ENCODE peak calls at places on chromosomes 11 and 22, in seven cellular contexts. W, P, N, U, X, K and O are unnamed samples.

GRCh38 chr11:61019037-61019817 is 47.7 kb downstream of the CD6 start:
- DNase-seq in W (no peak), P (no peak), N (no peak), U (no peak), X (no peak), K (no peak), O (no peak)

GRCh38 chr11:34149786-34150185 is 44.4 kb downstream of the NAT10 start:
- DNase-seq in W (no peak), P (peak; percentile 29), N (peak; percentile 40), U (no peak), X (no peak), K (no peak), O (no peak)

GRCh38 chr22:33975841-33976240 is 55.6 kb upstream of the LARGE1 start:
- DNase-seq in W (no peak), P (no peak), N (no peak), U (no peak), X (no peak), K (no peak), O (no peak)

GRCh38 chr11:106344392-106344791 is 266.9 kb downstream of the AASDHPPT start:
- DNase-seq in W (peak; percentile 68), P (no peak), N (no peak), U (no peak), X (no peak), K (no peak), O (no peak)

GRCh38 chr11:3855808-3856491 is 486 bp downstream of the STIM1 start:
- DNase-seq in W (peak; percentile 21), P (peak; percentile 47), N (peak; percentile 13), U (peak; percentile 87), X (peak; percentile 80), K (peak; percentile 71), O (no peak)

GRCh38 chr11:10314199-10315072 is 9.6 kb downstream of the ADM start:
- DNase-seq in W (peak; percentile 69), P (no peak), N (no peak), U (no peak), X (peak; percentile 57), K (no peak), O (no peak)

GRCh38 chr11:66881436-66881835 is 24.6 kb downstream of the LRFN4 start:
- DNase-seq in W (no peak), P (no peak), N (no peak), U (no peak), X (no peak), K (no peak), O (no peak)

GRCh38 chr11:114847599-114847998 is 169.3 kb downstream of the NXPE2 start:
- DNase-seq in W (no peak), P (no peak), N (no peak), U (no peak), X (no peak), K (no peak), O (no peak)

GRCh38 chr11:12207384-12208150 is 97.2 kb downstream of the MICAL2 start:
- DNase-seq in W (peak; percentile 87), P (no peak), N (no peak), U (peak; percentile 5), X (peak; percentile 66), K (no peak), O (no peak)

GRCh38 chr11:109123811-109124787 is 297.9 kb upstream of the C11orf87 start:
- DNase-seq in W (peak; percentile 54), P (no peak), N (no peak), U (no peak), X (no peak), K (peak; percentile 54), O (no peak)

GRCh38 chr11:12232819-12233601 is 122.6 kb downstream of the MICAL2 start:
- DNase-seq in W (peak; percentile 99), P (no peak), N (no peak), U (no peak), X (no peak), K (peak; percentile 10), O (peak; percentile 76)

GRCh38 chr22:38148252-38148651 is 33.4 kb downstream of the PLA2G6 start:
- DNase-seq in W (peak; percentile 85), P (no peak), N (no peak), U (peak; percentile 23), X (no peak), K (no peak), O (peak; percentile 28)

GRCh38 chr22:47394504-47395440 is 632.3 kb downstream of the TBC1D22A start:
- DNase-seq in W (peak; percentile 3), P (no peak), N (no peak), U (peak; percentile 35), X (peak; percentile 29), K (no peak), O (no peak)

GRCh38 chr22:45709866-45710265 is 38.2 kb downstream of the ATXN10 start:
- DNase-seq in W (peak; percentile 79), P (no peak), N (no peak), U (no peak), X (no peak), K (no peak), O (peak; percentile 45)

GRCh38 chr11:72675221-72675620 is 999 bp upstream of the PDE2A start:
- DNase-seq in W (no peak), P (no peak), N (no peak), U (no peak), X (no peak), K (no peak), O (no peak)

GRCh38 chr22:18032455-18033101 is 8.2 kb upstream of the MICAL3 start:
- DNase-seq in W (peak; percentile 89), P (no peak), N (no peak), U (no peak), X (peak; percentile 70), K (no peak), O (no peak)

GRCh38 chr11:119371778-119372182 is 9.7 kb downstream of the USP2 start:
- DNase-seq in W (peak; percentile 19), P (no peak), N (peak; percentile 44), U (peak; percentile 48), X (no peak), K (no peak), O (no peak)

GRCh38 chr11:128707671-128708070 is 13.8 kb downstream of the FLI1 start:
- DNase-seq in W (peak; percentile 70), P (no peak), N (no peak), U (no peak), X (no peak), K (no peak), O (peak; percentile 74)

GRCh38 chr11:197741-198235 is 4.9 kb downstream of the SCGB1C1 start:
- DNase-seq in W (no peak), P (peak; percentile 7), N (no peak), U (peak; percentile 59), X (peak; percentile 45), K (peak; percentile 25), O (no peak)

GRCh38 chr22:20992456-20993303 is 9.2 kb downstream of the THAP7 start:
- DNase-seq in W (no peak), P (no peak), N (no peak), U (no peak), X (no peak), K (no peak), O (no peak)

GRCh38 chr22:20990184-20991180 is 8.4 kb downstream of the LZTR1 start:
- DNase-seq in W (no peak), P (no peak), N (no peak), U (no peak), X (no peak), K (no peak), O (no peak)

GRCh38 chr22:20991252-20992055 is 9.4 kb downstream of the LZTR1 start:
- DNase-seq in W (no peak), P (no peak), N (no peak), U (no peak), X (no peak), K (no peak), O (no peak)

GRCh38 chr22:20993304-20994127 is 8.4 kb downstream of the THAP7 start:
- DNase-seq in W (no peak), P (no peak), N (no peak), U (no peak), X (no peak), K (no peak), O (no peak)

DNA sequence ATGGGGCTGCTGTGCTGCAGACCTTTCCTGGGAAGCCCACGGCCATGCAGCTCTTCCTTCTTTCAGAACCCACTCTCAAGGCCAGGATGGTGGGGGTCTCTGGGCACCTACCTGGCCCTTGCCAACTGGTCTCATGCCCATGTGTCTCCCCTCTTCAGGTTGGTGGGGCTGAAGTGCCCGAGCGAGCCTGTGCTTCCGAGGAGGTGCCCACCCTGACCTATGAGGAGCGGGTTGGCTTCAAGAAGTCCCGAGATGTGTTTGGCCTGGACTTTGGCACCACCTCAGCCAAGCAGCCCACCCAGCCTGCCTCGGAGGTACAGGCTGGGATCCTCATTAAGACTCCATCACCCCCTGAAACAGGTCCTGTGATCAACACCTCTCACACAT is 9.9 kb downstream of the THAP7 start:
- DNase-seq in W (no peak), P (no peak), N (no peak), U (no peak), X (no peak), K (no peak), O (no peak)
- H3K36me3 ChIP-seq in W (peaks cover 31% of the 10 kb centered on the region), P (peaks cover 26% of the 10 kb centered on the region), N (peaks cover 45% of the 10 kb centered on the region), U (peaks cover 51% of the 10 kb centered on the region), X (no peaks in the 10 kb centered on the region), K (peaks cover 5% of the 10 kb centered on the region), O (peaks cover 39% of the 10 kb centered on the region)

DNA sequence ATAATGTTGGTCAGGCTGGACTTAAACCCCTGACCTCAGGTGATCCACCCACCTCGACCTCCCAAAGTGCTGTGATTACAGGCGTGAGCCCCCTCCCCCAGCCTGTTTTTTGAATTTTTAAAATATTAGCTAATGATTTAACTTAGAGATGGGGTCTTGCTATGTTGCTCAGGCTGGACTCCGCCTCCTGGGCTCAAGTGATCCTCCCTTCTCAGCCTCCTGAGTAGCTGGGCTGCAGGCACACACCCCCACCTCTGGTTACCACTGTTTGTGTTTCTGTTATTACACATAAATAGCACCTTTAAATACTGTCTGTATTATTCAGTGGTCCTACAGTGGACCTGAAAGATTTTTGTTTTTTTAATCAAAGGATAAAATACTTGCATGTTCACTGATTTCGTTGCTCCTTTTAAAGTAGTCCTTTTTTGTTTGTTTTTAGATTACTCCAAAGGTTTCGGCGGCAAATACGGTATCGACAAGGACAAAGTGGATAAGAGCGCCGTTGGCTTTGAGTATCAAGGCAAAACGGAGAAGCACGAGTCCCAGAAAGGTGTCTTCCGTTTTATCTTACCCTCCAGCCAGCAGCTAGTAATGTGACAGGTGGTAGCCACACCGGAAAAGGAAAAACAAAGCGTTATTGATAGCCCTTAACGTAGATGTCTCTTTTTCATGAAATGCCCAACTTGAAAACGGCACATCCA is 21.1 kb downstream of the CTTN start:
- DNase-seq in W (no peak), P (no peak), N (no peak), U (no peak), X (no peak), K (no peak), O (no peak)
- H3K36me3 ChIP-seq in W (peaks cover 57% of the 10 kb centered on the region), P (peaks cover 79% of the 10 kb centered on the region), N (peaks cover 84% of the 10 kb centered on the region), U (peaks cover 83% of the 10 kb centered on the region), X (no peaks in the 10 kb centered on the region), K (peaks cover 23% of the 10 kb centered on the region), O (peaks cover 52% of the 10 kb centered on the region)

GRCh38 chr11:76269661-76270322 is 63.5 kb upstream of the WNT11 start:
- DNase-seq in W (no peak), P (no peak), N (no peak), U (no peak), X (no peak), K (no peak), O (no peak)
- H3K36me3 ChIP-seq in W (no peaks in the 10 kb centered on the region), P (no peaks in the 10 kb centered on the region), N (no peaks in the 10 kb centered on the region), U (no peaks in the 10 kb centered on the region), X (no peaks in the 10 kb centered on the region), K (no peaks in the 10 kb centered on the region), O (no peaks in the 10 kb centered on the region)

DNA sequence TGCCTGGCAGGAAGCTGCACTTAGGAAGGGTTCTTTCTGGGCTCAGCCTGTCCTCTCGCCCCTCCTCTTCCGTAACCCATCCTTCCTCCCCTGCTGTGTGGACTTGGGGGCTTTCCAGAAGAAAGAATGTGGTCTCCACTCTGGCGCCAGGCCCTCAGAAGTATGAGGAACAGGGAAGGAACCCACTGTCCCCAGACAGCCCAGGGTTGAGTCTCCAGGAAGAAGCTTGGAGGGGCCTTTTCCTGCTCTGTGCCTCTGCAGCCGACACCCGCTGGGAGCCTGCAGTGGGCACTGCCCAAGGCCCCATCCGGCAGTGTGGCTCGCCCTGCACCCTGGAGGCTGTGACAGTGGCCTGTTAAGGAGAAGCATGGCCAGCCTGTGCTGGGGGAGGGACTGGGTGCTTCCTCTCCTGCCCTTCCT is 112.6 kb downstream of the ST3GAL4 start:
- DNase-seq in W (no peak), P (no peak), N (no peak), U (no peak), X (no peak), K (no peak), O (no peak)
- H3K36me3 ChIP-seq in W (no peaks in the 10 kb centered on the region), P (no peaks in the 10 kb centered on the region), N (no peaks in the 10 kb centered on the region), U (no peaks in the 10 kb centered on the region), X (no peaks in the 10 kb centered on the region), K (no peaks in the 10 kb centered on the region), O (no peaks in the 10 kb centered on the region)